ENCODE peak calls at places on chromosomes 12 and 14, in five cellular contexts. W is T-cell, B is GM04504, P is iPS-NIHi11, E is coronary artery. K is an unnamed sample.

GRCh38 chr14:52703225-52703624 is 3.8 kb upstream of the PSMC6 start:
- DNase-seq in P (no peak), B (peak), W (no peak), E (no peak), K (no peak)

GRCh38 chr12:124883263-124883876 is 19.7 kb upstream of the SCARB1 start:
- DNase-seq in W (no peak), E (no peak), B (no peak), P (no peak), K (peak)

GRCh38 chr14:45664668-45665356 is 411.8 kb upstream of the MIS18BP1 start:
- DNase-seq in W (no peak), B (no peak), E (no peak), P (no peak), K (peak)

GRCh38 chr14:64705406-64706118 is 1.3 kb downstream of the PLEKHG3 start:
- DNase-seq in W (no peak), P (no peak), E (peak), B (no peak), K (peak)

GRCh38 chr12:22056607-22057006 is 10.6 kb downstream of the CMAS start:
- DNase-seq in P (no peak), W (no peak), B (no peak), E (no peak), K (no peak)

GRCh38 chr12:46473634-46474201 is 101.1 kb upstream of the SLC38A2 start:
- DNase-seq in B (peak), E (peak), W (no peak), P (no peak), K (no peak)

GRCh38 chr14:96263347-96264199 is 7.6 kb downstream of the BDKRB1 start:
- DNase-seq in E (no peak), P (peak), W (no peak), B (no peak), K (no peak)

GRCh38 chr14:68135566-68135965 is 316.0 kb downstream of the RAD51B start:
- DNase-seq in E (no peak), P (no peak), B (no peak), W (no peak), K (no peak)

GRCh38 chr12:4701383-4701782 is 18.8 kb upstream of the GALNT8 start:
- DNase-seq in E (no peak), B (no peak), P (no peak), W (no peak), K (no peak)

GRCh38 chr12:59113831-59114273 is 193.5 kb upstream of the LRIG3 start:
- DNase-seq in P (peak), W (peak), B (peak), E (peak), K (peak)

GRCh38 chr14:73176673-73177072 is 40.4 kb downstream of the PSEN1 start:
- DNase-seq in P (no peak), B (no peak), W (no peak), E (no peak), K (no peak)

GRCh38 chr14:68696721-68697495 is 96.0 kb downstream of the ZFP36L1 start:
- DNase-seq in B (no peak), E (peak), P (no peak), W (no peak), K (peak)

GRCh38 chr12:92735131-92735721 is 32.4 kb downstream of the PLEKHG7 start:
- DNase-seq in E (no peak), W (no peak), B (peak), P (peak), K (no peak)

K was measured in endodermal cell.